ENCODE peak calls at places on chromosome 4, in eight cellular contexts. R is suprapubic skin; X is ascending aorta; Y is naive thymus-derived CD4-positive, alpha-beta T cell; E is SK-N-SH; H is small intestine; V is pancreas; W is effector memory CD4-positive, alpha-beta T cell. U is an unnamed sample. For H3K27me3 and H3K4me1, the result is how much of the 10 kb centered on the place peaks cover.

GRCh38 chr4:103012085-103012484 is 7.4 kb downstream of the SLC9B1 start:
- DNase-seq in H (peak), Y (no peak), X (no peak), V (no peak), W (no peak), E (no peak), R (no peak), U (no peak)

GRCh38 chr4:152860057-152860456 is 76.1 kb upstream of the FHDC1 start:
- DNase-seq in R (no peak), E (no peak), W (no peak), X (no peak), H (no peak), V (no peak), Y (no peak), U (no peak)

GRCh38 chr4:92047209-92047877 is 256.4 kb upstream of the GRID2 start:
- DNase-seq in Y (no peak), X (no peak), H (peak), W (no peak), R (no peak), E (peak), V (no peak), U (no peak)

GRCh38 chr4:8747896-8748575 is 123.6 kb downstream of the HMX1 start:
- DNase-seq in E (no peak), W (no peak), V (no peak), X (peak), H (no peak), R (peak), Y (no peak), U (no peak)

GRCh38 chr4:173531085-173531965 is 1.3 kb upstream of the HAND2 start:
- DNase-seq in Y (no peak), X (no peak), R (no peak), V (peak), E (no peak), W (no peak), H (no peak), U (no peak)

GRCh38 chr4:37687666-37688065 is 1.5 kb upstream of the RELL1 start:
- DNase-seq in Y (no peak), V (no peak), E (no peak), R (no peak), X (no peak), H (no peak), W (no peak), U (no peak)

GRCh38 chr4:121108557-121108956 is 36.2 kb upstream of the NDNF start:
- DNase-seq in W (no peak), V (no peak), X (no peak), H (no peak), Y (no peak), E (no peak), R (no peak), U (no peak)

GRCh38 chr4:79083406-79084010 is 144.3 kb upstream of the PAQR3 start:
- DNase-seq in Y (no peak), E (no peak), X (no peak), R (no peak), V (no peak), H (no peak), W (no peak), U (no peak)

GRCh38 chr4:151013944-151014343 is 1.1 kb downstream of the LRBA start:
- DNase-seq in R (no peak), V (no peak), Y (no peak), X (no peak), E (no peak), W (no peak), H (peak), U (no peak)

GRCh38 chr4:64384237-64385176 is 24.7 kb downstream of the TECRL start:
- DNase-seq in X (no peak), R (no peak), V (no peak), W (no peak), H (no peak), E (no peak), Y (no peak), U (no peak)

GRCh38 chr4:85681194-85681803 is 206.3 kb downstream of the ARHGAP24 start:
- DNase-seq in H (peak), W (no peak), V (no peak), E (no peak), R (no peak), Y (no peak), X (no peak), U (peak)

GRCh38 chr4:93394488-93395185 is 433.9 kb upstream of the ATOH1 start:
- DNase-seq in V (no peak), X (no peak), R (no peak), H (no peak), W (no peak), Y (no peak), E (no peak), U (no peak)

GRCh38 chr4:183863155-183863825 is 41.8 kb upstream of the STOX2 start:
- DNase-seq in V (no peak), W (no peak), X (no peak), Y (no peak), E (no peak), R (no peak), H (no peak), U (no peak)

GRCh38 chr4:19739101-19739651 is 512.5 kb upstream of the SLIT2 start:
- DNase-seq in X (no peak), E (no peak), R (no peak), H (peak), V (no peak), Y (no peak), W (no peak), U (no peak)

GRCh38 chr4:102299302-102299701 is 46.0 kb downstream of the SLC39A8 start:
- DNase-seq in X (no peak), W (no peak), E (no peak), Y (no peak), H (no peak), R (no peak), V (no peak), U (no peak)

GRCh38 chr4:116603096-116603495 is 482.3 kb downstream of the TRAM1L1 start:
- DNase-seq in Y (no peak), E (no peak), H (no peak), X (no peak), R (no peak), W (no peak), V (no peak), U (no peak)

GRCh38 chr4:83831588-83831987 is 295.7 kb downstream of the GPAT3 start:
- DNase-seq in E (no peak), Y (no peak), R (no peak), H (no peak), W (no peak), V (no peak), X (no peak), U (no peak)

GRCh38 chr4:17769406-17770174 is 11.8 kb downstream of the FAM184B start:
- DNase-seq in E (no peak), Y (no peak), V (no peak), X (no peak), R (no peak), W (no peak), H (no peak), U (peak)

GRCh38 chr4:178198691-178199090 is 756.5 kb upstream of the AGA start:
- DNase-seq in E (no peak), X (no peak), H (no peak), Y (no peak), W (no peak), R (no peak), V (no peak), U (no peak)

GRCh38 chr4:34619531-34620109 is 1624.7 kb downstream of the ARAP2 start:
- DNase-seq in E (no peak), H (no peak), W (no peak), V (no peak), Y (no peak), R (no peak), X (no peak), U (no peak)

GRCh38 chr4:139892973-139893736 is 227.5 kb downstream of the MGST2 start:
- DNase-seq in X (no peak), H (no peak), E (no peak), R (no peak), W (no peak), V (no peak), Y (no peak), U (no peak)

GRCh38 chr4:184514121-184514988 is 40.0 kb upstream of the IRF2 start:
- DNase-seq in Y (no peak), X (no peak), R (peak), E (peak), H (no peak), V (no peak), W (no peak), U (peak)

GRCh38 chr4:168336837-168337549 is 18.4 kb upstream of the DDX60 start:
- DNase-seq in X (no peak), V (no peak), W (no peak), R (no peak), Y (no peak), H (no peak), E (no peak), U (no peak)

GRCh38 chr4:183458005-183458404 is 13.6 kb downstream of the CDKN2AIP start:
- DNase-seq in E (no peak), V (no peak), R (no peak), H (no peak), Y (no peak), X (no peak), W (no peak), U (no peak)

GRCh38 chr4:146637853-146638800 is 566 bp upstream of the POU4F2 start:
- DNase-seq in V (no peak), X (no peak), R (no peak), E (peak), H (no peak), Y (no peak), W (no peak), U (no peak)

GRCh38 chr4:87042221-87042620 is 107.4 kb downstream of the AFF1 start:
- DNase-seq in Y (no peak), W (no peak), E (no peak), X (no peak), V (no peak), H (no peak), R (no peak), U (no peak)

GRCh38 chr4:48777739-48778138 is 2.3 kb downstream of the FRYL start:
- DNase-seq in V (no peak), H (no peak), W (no peak), E (no peak), R (no peak), X (no peak), Y (no peak), U (no peak)

GRCh38 chr4:73446336-73446938 is 10.4 kb downstream of the AFP start:
- DNase-seq in X (no peak), E (peak), Y (peak), H (peak), V (no peak), R (no peak), W (no peak), U (no peak)

GRCh38 chr4:86919824-86920223 is 15.0 kb upstream of the AFF1 start:
- DNase-seq in R (no peak), E (no peak), V (no peak), X (no peak), H (no peak), W (no peak), Y (no peak), U (no peak)

GRCh38 chr4:130922955-130923354 is 1827.0 kb downstream of the C4orf33 start:
- DNase-seq in E (no peak), R (no peak), H (no peak), X (no peak), W (no peak), Y (no peak), V (no peak), U (no peak)

GRCh38 chr4:32658019-32658418 is 1937.8 kb downstream of the PCDH7 start:
- DNase-seq in X (no peak), H (no peak), E (no peak), R (no peak), Y (no peak), W (no peak), V (no peak), U (no peak)

GRCh38 chr4:173347467-173347866 is 13.3 kb upstream of the HMGB2 start:
- DNase-seq in E (no peak), Y (no peak), W (no peak), H (no peak), V (no peak), X (no peak), R (no peak), U (no peak)

GRCh38 chr4:94454405-94454804 is 2.7 kb downstream of the PDLIM5 start:
- DNase-seq in H (peak), Y (no peak), W (no peak), X (no peak), V (no peak), E (no peak), R (no peak), U (no peak)

GRCh38 chr4:18664051-18664450 is 642.5 kb upstream of the LCORL start:
- DNase-seq in R (no peak), H (no peak), E (no peak), V (no peak), X (no peak), W (no peak), Y (no peak), U (no peak)

GRCh38 chr4:85824166-85824945 is 349.4 kb downstream of the ARHGAP24 start:
- DNase-seq in H (no peak), X (no peak), V (no peak), W (no peak), R (no peak), E (no peak), Y (no peak), U (no peak)

GRCh38 chr4:12949719-12950118 is 534.4 kb downstream of the RAB28 start:
- DNase-seq in H (no peak), E (no peak), W (no peak), V (no peak), X (no peak), Y (no peak), R (no peak), U (no peak)

GRCh38 chr4:6813725-6814124 is 31.2 kb downstream of the KIAA0232 start:
- DNase-seq in R (no peak), Y (no peak), E (no peak), X (no peak), H (no peak), V (no peak), W (no peak), U (no peak)

GRCh38 chr4:67106846-67107467 is 438.3 kb downstream of the CENPC start:
- DNase-seq in X (no peak), W (no peak), Y (no peak), R (no peak), V (no peak), E (no peak), H (no peak), U (no peak)

GRCh38 chr4:58962424-58962823 is 1852.2 kb upstream of the IGFBP7 start:
- DNase-seq in H (no peak), W (no peak), R (no peak), E (no peak), X (no peak), V (no peak), Y (no peak), U (no peak)
- H3K27ac ChIP-seq in H (no peak), W (no peak), R (no peak), E (no peak), X (no peak), V (no peak), Y (no peak), U (no peak)

GRCh38 chr4:138797646-138798045 is 217.9 kb upstream of the NOCT start:
- DNase-seq in E (no peak), H (no peak), R (no peak), W (no peak), V (no peak), Y (no peak), X (no peak), U (no peak)

GRCh38 chr4:138798404-138798803 is 217.2 kb upstream of the NOCT start:
- DNase-seq in V (no peak), X (no peak), Y (no peak), H (no peak), R (no peak), E (no peak), W (no peak), U (no peak)

GRCh38 chr4:138802499-138802898 is 213.1 kb upstream of the NOCT start:
- DNase-seq in E (no peak), X (no peak), R (no peak), H (no peak), V (no peak), W (no peak), Y (no peak), U (no peak)

GRCh38 chr4:138790993-138791392 is 224.6 kb upstream of the NOCT start:
- DNase-seq in Y (no peak), W (no peak), E (no peak), V (no peak), R (no peak), H (no peak), X (no peak), U (no peak)

GRCh38 chr4:138796761-138797160 is 218.8 kb upstream of the NOCT start:
- DNase-seq in X (no peak), V (no peak), W (no peak), E (no peak), R (no peak), Y (no peak), H (no peak), U (no peak)
- H3K27me3 ChIP-seq in X (under half), V (under half), W (under half), E (under half), R (under half), Y (under half), H (under half), U (under half)

DNA sequence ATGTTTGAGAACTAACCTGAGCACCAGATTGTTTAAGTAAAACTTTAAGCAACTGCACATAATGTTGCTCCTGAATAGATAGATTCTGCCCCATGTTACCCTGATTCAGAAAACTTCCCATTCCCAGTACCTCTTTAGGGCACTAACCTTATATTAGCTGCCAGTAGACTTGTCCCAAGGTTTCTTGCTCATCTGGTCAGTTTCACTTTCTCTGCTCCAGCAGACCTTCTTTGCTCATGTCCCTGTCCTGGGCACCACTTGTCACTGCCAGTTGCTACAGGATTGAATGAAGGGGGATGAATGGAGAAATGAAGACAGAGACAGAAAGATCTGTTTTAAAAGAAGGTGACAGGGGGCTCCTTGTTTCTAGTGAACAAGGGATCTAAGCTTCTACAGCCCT is 65.2 kb upstream of the UGT2B10 start:
- DNase-seq in W (no peak), H (peak), R (no peak), Y (no peak), X (no peak), E (no peak), V (no peak), U (no peak)
- H3K4me1 ChIP-seq in W (under half), H (under half), R (under half), Y (under half), X (under half), E (under half), V (under half), U (under half)

GRCh38 chr4:51884606-51885005 is 41.7 kb downstream of the DCUN1D4 start:
- DNase-seq in X (no peak), W (no peak), H (no peak), Y (no peak), V (no peak), R (no peak), E (no peak), U (no peak)

GRCh38 chr4:51890760-51891159 is 47.8 kb downstream of the DCUN1D4 start:
- DNase-seq in W (no peak), V (no peak), Y (no peak), H (no peak), R (no peak), X (no peak), E (no peak), U (no peak)

GRCh38 chr4:51884055-51884454 is 41.1 kb downstream of the DCUN1D4 start:
- DNase-seq in R (no peak), X (no peak), W (no peak), V (no peak), H (no peak), Y (no peak), E (no peak), U (no peak)

GRCh38 chr4:51880016-51880915 is 37.3 kb downstream of the DCUN1D4 start:
- DNase-seq in W (no peak), Y (no peak), E (no peak), H (no peak), X (no peak), R (no peak), V (no peak), U (no peak)

GRCh38 chr4:51885371-51885770 is 42.4 kb downstream of the DCUN1D4 start:
- DNase-seq in X (no peak), Y (no peak), H (peak), E (peak), R (no peak), V (no peak), W (no peak), U (no peak)
- H3K27ac ChIP-seq in X (no peak), Y (no peak), H (no peak), E (no peak), R (no peak), V (no peak), W (no peak), U (no peak)

GRCh38 chr4:1395941-1396805 is 10.1 kb downstream of the NKX1-1 start:
- DNase-seq in Y (no peak), H (no peak), W (no peak), E (peak), X (no peak), V (no peak), R (no peak), U (no peak)

GRCh38 chr4:1399508-1400190 is 6.6 kb downstream of the NKX1-1 start:
- DNase-seq in H (no peak), E (peak), Y (no peak), V (no peak), W (no peak), X (peak), R (no peak), U (no peak)

GRCh38 chr4:1396806-1397455 is 9.3 kb downstream of the NKX1-1 start:
- DNase-seq in E (peak), V (no peak), Y (no peak), W (no peak), H (no peak), X (no peak), R (no peak), U (no peak)

GRCh38 chr4:1398686-1399507 is 7.3 kb downstream of the NKX1-1 start:
- DNase-seq in V (no peak), H (no peak), E (peak), R (no peak), Y (no peak), W (no peak), X (peak), U (no peak)

DNA sequence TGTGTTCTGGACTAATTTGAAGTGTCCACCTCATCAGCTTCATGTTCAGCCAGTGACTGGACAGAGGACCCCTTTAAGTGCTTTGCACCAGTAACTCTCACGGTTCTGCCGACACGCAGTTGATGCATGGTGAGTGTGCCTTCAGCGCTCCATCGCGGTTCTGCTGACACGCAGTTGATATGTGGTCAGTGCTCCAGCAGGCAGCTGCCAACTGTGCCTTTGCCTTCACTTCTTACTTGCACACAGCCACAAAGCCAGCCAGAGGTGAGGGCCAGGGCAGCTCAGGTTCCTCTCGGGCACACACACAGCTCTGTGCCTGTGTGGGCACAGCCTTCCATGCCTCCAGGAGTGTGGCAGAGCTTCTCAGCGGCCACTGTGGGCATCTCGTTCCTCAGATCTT is 12.4 kb downstream of the NKX1-1 start:
- DNase-seq in W (no peak), Y (no peak), H (no peak), X (no peak), R (no peak), E (no peak), V (no peak), U (no peak)
- H3K27me3 ChIP-seq in W (under half), Y (under half), H (under half), X (under half), R (under half), E (under half), V (under half), U (under half)

U was measured in lung.